ENCODE peak calls at places on chromosomes 11 and 22, in nine cellular contexts. One of them, this sample, is unnamed.

GRCh38 chr22:20995329-20996030 is 6.4 kb downstream of the THAP7 start:
- DNase-seq in endothelial cell: no peak
- DNase-seq in neural crest cell: no peak
- DNase-seq in heart right ventricle: no peak
- DNase-seq in BE2C: no peak
- DNase-seq in fibroblast of pulmonary artery: no peak
- DNase-seq in psoas muscle: no peak
- DNase-seq in epithelial cell of esophagus: no peak
- DNase-seq in AG10803: no peak
- DNase-seq in this sample: no peak

GRCh38 chr11:79906189-79906588 is 465.4 kb upstream of the TENM4 start:
- DNase-seq in endothelial cell: no peak
- DNase-seq in neural crest cell: no peak
- DNase-seq in heart right ventricle: no peak
- DNase-seq in BE2C: no peak
- DNase-seq in fibroblast of pulmonary artery: no peak
- DNase-seq in psoas muscle: no peak
- DNase-seq in epithelial cell of esophagus: no peak
- DNase-seq in AG10803: no peak
- DNase-seq in this sample: no peak

GRCh38 chr11:42338056-42338455 is 878.6 kb upstream of the LRRC4C start:
- DNase-seq in endothelial cell: no peak
- DNase-seq in neural crest cell: no peak
- DNase-seq in heart right ventricle: no peak
- DNase-seq in BE2C: no peak
- DNase-seq in fibroblast of pulmonary artery: no peak
- DNase-seq in psoas muscle: no peak
- DNase-seq in epithelial cell of esophagus: no peak
- DNase-seq in AG10803: no peak
- DNase-seq in this sample: no peak

GRCh38 chr11:126132319-126132718 is 69.7 kb upstream of the CDON start:
- DNase-seq in endothelial cell: no peak
- DNase-seq in neural crest cell: no peak
- DNase-seq in heart right ventricle: no peak
- DNase-seq in BE2C: no peak
- DNase-seq in fibroblast of pulmonary artery: peak
- DNase-seq in psoas muscle: peak
- DNase-seq in epithelial cell of esophagus: peak
- DNase-seq in AG10803: peak
- DNase-seq in this sample: peak

GRCh38 chr22:46501701-46502100 is 35.7 kb downstream of the CELSR1 start:
- DNase-seq in endothelial cell: no peak
- DNase-seq in neural crest cell: no peak
- DNase-seq in heart right ventricle: no peak
- DNase-seq in BE2C: no peak
- DNase-seq in fibroblast of pulmonary artery: peak
- DNase-seq in psoas muscle: peak
- DNase-seq in epithelial cell of esophagus: peak
- DNase-seq in AG10803: peak
- DNase-seq in this sample: peak

GRCh38 chr11:132496341-132496740 is 1036.0 kb downstream of the OPCML start:
- DNase-seq in endothelial cell: no peak
- DNase-seq in neural crest cell: no peak
- DNase-seq in heart right ventricle: no peak
- DNase-seq in BE2C: no peak
- DNase-seq in fibroblast of pulmonary artery: no peak
- DNase-seq in psoas muscle: no peak
- DNase-seq in epithelial cell of esophagus: no peak
- DNase-seq in AG10803: peak
- DNase-seq in this sample: no peak

GRCh38 chr11:86592659-86593451 is 79.6 kb downstream of the ME3 start:
- DNase-seq in endothelial cell: peak
- DNase-seq in neural crest cell: no peak
- DNase-seq in heart right ventricle: peak
- DNase-seq in BE2C: peak
- DNase-seq in fibroblast of pulmonary artery: peak
- DNase-seq in psoas muscle: no peak
- DNase-seq in epithelial cell of esophagus: peak
- DNase-seq in AG10803: peak
- DNase-seq in this sample: peak

GRCh38 chr11:8617063-8617462 is 23.0 kb upstream of the STK33 start:
- DNase-seq in endothelial cell: no peak
- DNase-seq in neural crest cell: no peak
- DNase-seq in heart right ventricle: no peak
- DNase-seq in BE2C: no peak
- DNase-seq in fibroblast of pulmonary artery: no peak
- DNase-seq in psoas muscle: no peak
- DNase-seq in epithelial cell of esophagus: no peak
- DNase-seq in AG10803: no peak
- DNase-seq in this sample: no peak

GRCh38 chr22:18000441-18001039 is 23.8 kb downstream of the MICAL3 start:
- DNase-seq in endothelial cell: peak
- DNase-seq in neural crest cell: peak
- DNase-seq in heart right ventricle: no peak
- DNase-seq in BE2C: peak
- DNase-seq in fibroblast of pulmonary artery: no peak
- DNase-seq in psoas muscle: peak
- DNase-seq in epithelial cell of esophagus: no peak
- DNase-seq in AG10803: no peak
- DNase-seq in this sample: no peak

DNA sequence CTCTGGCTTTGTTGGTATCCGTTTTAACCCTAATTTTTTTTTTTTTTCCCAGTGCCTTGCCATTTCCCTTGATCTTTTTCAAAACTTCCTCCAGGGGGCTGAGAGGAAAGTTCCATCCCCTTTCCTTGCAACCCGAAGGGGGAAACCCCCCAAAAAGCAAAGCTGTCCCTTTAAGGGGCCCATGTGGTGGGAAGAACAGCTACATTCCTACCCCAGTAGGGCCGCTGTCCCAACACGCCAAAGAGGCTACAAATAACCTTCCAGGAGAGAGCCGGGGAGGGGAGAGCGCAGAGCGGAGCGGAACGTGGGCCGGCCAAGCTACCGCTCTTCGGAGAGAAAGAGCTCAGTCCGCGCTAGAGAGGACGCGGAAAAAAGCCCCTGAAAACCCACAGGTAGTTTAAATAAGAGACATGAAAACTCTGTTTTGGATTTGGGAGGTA is 1.7 kb downstream of the LRP4 start:
- DNase-seq in endothelial cell: peak
- DNase-seq in neural crest cell: peak
- DNase-seq in heart right ventricle: peak
- DNase-seq in BE2C: peak
- DNase-seq in fibroblast of pulmonary artery: peak
- DNase-seq in psoas muscle: peak
- DNase-seq in epithelial cell of esophagus: peak
- DNase-seq in AG10803: peak
- DNase-seq in this sample: peak
- TF ChIP-seq CTCF in endothelial cell: no peak
- TF ChIP-seq CTCF in neural crest cell: peak
- TF ChIP-seq CTCF in heart right ventricle: no peak
- TF ChIP-seq CTCF in BE2C: peak
- TF ChIP-seq CTCF in fibroblast of pulmonary artery: peak
- TF ChIP-seq CTCF in psoas muscle: peak
- TF ChIP-seq CTCF in epithelial cell of esophagus: no peak
- TF ChIP-seq CTCF in AG10803: peak
- TF ChIP-seq CTCF in this sample: peak

GRCh38 chr11:396948-397548 is 3.0 kb downstream of the PKP3 start:
- DNase-seq in endothelial cell: no peak
- DNase-seq in neural crest cell: no peak
- DNase-seq in heart right ventricle: peak
- DNase-seq in BE2C: peak
- DNase-seq in fibroblast of pulmonary artery: peak
- DNase-seq in psoas muscle: peak
- DNase-seq in epithelial cell of esophagus: no peak
- DNase-seq in AG10803: peak
- DNase-seq in this sample: no peak
- TF ChIP-seq CTCF in endothelial cell: no peak
- TF ChIP-seq CTCF in neural crest cell: no peak
- TF ChIP-seq CTCF in heart right ventricle: peak
- TF ChIP-seq CTCF in BE2C: peak
- TF ChIP-seq CTCF in fibroblast of pulmonary artery: peak
- TF ChIP-seq CTCF in psoas muscle: peak
- TF ChIP-seq CTCF in epithelial cell of esophagus: no peak
- TF ChIP-seq CTCF in AG10803: peak
- TF ChIP-seq CTCF in this sample: no peak

GRCh38 chr11:131246589-131247164 is 123.7 kb upstream of the NTM start:
- DNase-seq in endothelial cell: peak
- DNase-seq in neural crest cell: peak
- DNase-seq in heart right ventricle: peak
- DNase-seq in BE2C: no peak
- DNase-seq in fibroblast of pulmonary artery: no peak
- DNase-seq in psoas muscle: peak
- DNase-seq in epithelial cell of esophagus: peak
- DNase-seq in AG10803: no peak
- DNase-seq in this sample: peak
- TF ChIP-seq CTCF in endothelial cell: peak
- TF ChIP-seq CTCF in neural crest cell: peak
- TF ChIP-seq CTCF in heart right ventricle: peak
- TF ChIP-seq CTCF in BE2C: no peak
- TF ChIP-seq CTCF in fibroblast of pulmonary artery: peak
- TF ChIP-seq CTCF in psoas muscle: peak
- TF ChIP-seq CTCF in epithelial cell of esophagus: peak
- TF ChIP-seq CTCF in AG10803: peak
- TF ChIP-seq CTCF in this sample: peak

GRCh38 chr22:48574776-48575566 is 1252.7 kb downstream of the BRD1 start:
- DNase-seq in endothelial cell: peak
- DNase-seq in neural crest cell: peak
- DNase-seq in heart right ventricle: no peak
- DNase-seq in BE2C: no peak
- DNase-seq in fibroblast of pulmonary artery: peak
- DNase-seq in psoas muscle: peak
- DNase-seq in epithelial cell of esophagus: no peak
- DNase-seq in AG10803: peak
- DNase-seq in this sample: no peak
- TF ChIP-seq CTCF in endothelial cell: peak
- TF ChIP-seq CTCF in neural crest cell: peak
- TF ChIP-seq CTCF in heart right ventricle: no peak
- TF ChIP-seq CTCF in BE2C: no peak
- TF ChIP-seq CTCF in fibroblast of pulmonary artery: no peak
- TF ChIP-seq CTCF in psoas muscle: no peak
- TF ChIP-seq CTCF in epithelial cell of esophagus: no peak
- TF ChIP-seq CTCF in AG10803: peak
- TF ChIP-seq CTCF in this sample: peak

GRCh38 chr11:67435031-67435726 is 2.3 kb downstream of the PTPRCAP start:
- DNase-seq in endothelial cell: no peak
- DNase-seq in neural crest cell: no peak
- DNase-seq in heart right ventricle: no peak
- DNase-seq in BE2C: no peak
- DNase-seq in fibroblast of pulmonary artery: no peak
- DNase-seq in psoas muscle: no peak
- DNase-seq in epithelial cell of esophagus: peak
- DNase-seq in AG10803: no peak
- DNase-seq in this sample: no peak
- TF ChIP-seq CTCF in endothelial cell: no peak
- TF ChIP-seq CTCF in neural crest cell: no peak
- TF ChIP-seq CTCF in heart right ventricle: no peak
- TF ChIP-seq CTCF in BE2C: no peak
- TF ChIP-seq CTCF in fibroblast of pulmonary artery: no peak
- TF ChIP-seq CTCF in psoas muscle: no peak
- TF ChIP-seq CTCF in epithelial cell of esophagus: no peak
- TF ChIP-seq CTCF in AG10803: no peak
- TF ChIP-seq CTCF in this sample: no peak

GRCh38 chr22:30947821-30948454 is 20.6 kb downstream of the MORC2 start:
- DNase-seq in endothelial cell: no peak
- DNase-seq in neural crest cell: no peak
- DNase-seq in heart right ventricle: peak
- DNase-seq in BE2C: no peak
- DNase-seq in fibroblast of pulmonary artery: peak
- DNase-seq in psoas muscle: no peak
- DNase-seq in epithelial cell of esophagus: peak
- DNase-seq in AG10803: peak
- DNase-seq in this sample: peak
- TF ChIP-seq CTCF in endothelial cell: no peak
- TF ChIP-seq CTCF in neural crest cell: peak
- TF ChIP-seq CTCF in heart right ventricle: peak
- TF ChIP-seq CTCF in BE2C: peak
- TF ChIP-seq CTCF in fibroblast of pulmonary artery: peak
- TF ChIP-seq CTCF in psoas muscle: peak
- TF ChIP-seq CTCF in epithelial cell of esophagus: peak
- TF ChIP-seq CTCF in AG10803: peak
- TF ChIP-seq CTCF in this sample: peak

DNA sequence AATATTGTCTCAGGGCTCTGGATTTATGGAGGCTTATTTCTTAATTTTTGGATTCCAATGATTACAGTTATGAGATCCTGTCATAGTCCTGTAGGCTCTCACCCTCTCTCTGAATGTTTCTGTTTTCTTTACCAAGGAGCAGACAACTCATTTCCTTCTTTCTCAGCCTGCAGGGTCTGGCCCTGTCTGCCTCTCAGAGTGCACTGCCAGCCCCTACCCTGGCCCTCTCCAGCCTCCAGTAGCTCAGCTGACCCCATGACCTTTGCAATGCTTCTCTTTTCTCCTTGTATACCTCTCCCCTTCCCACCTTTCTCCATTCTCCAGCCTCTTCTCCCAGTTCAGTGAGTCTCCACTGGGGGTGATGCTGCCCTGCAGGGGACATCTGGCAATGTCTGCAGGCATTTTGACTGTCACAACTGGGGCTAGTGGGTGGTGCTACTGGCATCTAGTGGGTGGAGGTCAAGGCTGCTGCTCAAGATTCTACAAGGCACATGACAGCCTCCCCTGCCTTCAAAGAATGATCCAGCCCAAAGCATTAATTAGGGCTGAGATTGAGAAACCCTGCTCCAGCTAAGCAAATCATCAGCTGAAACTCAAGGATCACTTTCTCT is 78.8 kb downstream of the APIP start:
- DNase-seq in endothelial cell: no peak
- DNase-seq in neural crest cell: no peak
- DNase-seq in heart right ventricle: no peak
- DNase-seq in BE2C: no peak
- DNase-seq in fibroblast of pulmonary artery: no peak
- DNase-seq in psoas muscle: no peak
- DNase-seq in epithelial cell of esophagus: no peak
- DNase-seq in AG10803: no peak
- DNase-seq in this sample: no peak
- TF ChIP-seq CTCF in endothelial cell: no peak
- TF ChIP-seq CTCF in neural crest cell: no peak
- TF ChIP-seq CTCF in heart right ventricle: no peak
- TF ChIP-seq CTCF in BE2C: no peak
- TF ChIP-seq CTCF in fibroblast of pulmonary artery: no peak
- TF ChIP-seq CTCF in psoas muscle: no peak
- TF ChIP-seq CTCF in epithelial cell of esophagus: no peak
- TF ChIP-seq CTCF in AG10803: no peak
- TF ChIP-seq CTCF in this sample: peak

GRCh38 chr22:30245985-30246901 is at the start of gene LIF:
- DNase-seq in endothelial cell: no peak
- DNase-seq in neural crest cell: no peak
- DNase-seq in heart right ventricle: no peak
- DNase-seq in BE2C: no peak
- DNase-seq in fibroblast of pulmonary artery: peak
- DNase-seq in psoas muscle: no peak
- DNase-seq in epithelial cell of esophagus: peak
- DNase-seq in AG10803: peak
- DNase-seq in this sample: peak
- TF ChIP-seq CTCF in endothelial cell: no peak
- TF ChIP-seq CTCF in neural crest cell: no peak
- TF ChIP-seq CTCF in heart right ventricle: no peak
- TF ChIP-seq CTCF in BE2C: no peak
- TF ChIP-seq CTCF in fibroblast of pulmonary artery: no peak
- TF ChIP-seq CTCF in psoas muscle: no peak
- TF ChIP-seq CTCF in epithelial cell of esophagus: no peak
- TF ChIP-seq CTCF in AG10803: no peak
- TF ChIP-seq CTCF in this sample: peak